ENCODE peak calls at places on chromosomes 7 and 10, in four cellular contexts. One of them, this sample, is unnamed.

GRCh38 chr7:2195403-2196246 is 37.1 kb downstream of the MAD1L1 start:
- DNase-seq in A549: no peak
- DNase-seq in ELF-1: no peak
- DNase-seq in naive thymus-derived CD8-positive, alpha-beta T cell: no peak
- DNase-seq in this sample: no peak

GRCh38 chr10:79381804-79382221 is 34.5 kb downstream of the PPIF start:
- DNase-seq in ELF-1: peak
- DNase-seq in naive thymus-derived CD8-positive, alpha-beta T cell: no peak
- DNase-seq in A549: no peak
- DNase-seq in this sample: peak

GRCh38 chr7:94297397-94297838 is 97.3 kb upstream of the COL1A2 start:
- DNase-seq in naive thymus-derived CD8-positive, alpha-beta T cell: no peak
- DNase-seq in ELF-1: no peak
- DNase-seq in A549: no peak
- DNase-seq in this sample: peak

GRCh38 chr10:90787906-90788491 is 69.8 kb downstream of the HTR7 start:
- DNase-seq in A549: peak
- DNase-seq in naive thymus-derived CD8-positive, alpha-beta T cell: peak
- DNase-seq in ELF-1: peak
- DNase-seq in this sample: no peak

GRCh38 chr7:22900784-22901183 is 78.1 kb upstream of the TOMM7 start:
- DNase-seq in ELF-1: no peak
- DNase-seq in naive thymus-derived CD8-positive, alpha-beta T cell: no peak
- DNase-seq in A549: no peak
- DNase-seq in this sample: no peak

GRCh38 chr7:45643630-45644029 is 69.5 kb downstream of the ADCY1 start:
- DNase-seq in ELF-1: no peak
- DNase-seq in naive thymus-derived CD8-positive, alpha-beta T cell: no peak
- DNase-seq in A549: no peak
- DNase-seq in this sample: no peak

GRCh38 chr7:44914992-44915607 is 29.8 kb upstream of the PURB start:
- DNase-seq in ELF-1: no peak
- DNase-seq in A549: no peak
- DNase-seq in naive thymus-derived CD8-positive, alpha-beta T cell: peak
- DNase-seq in this sample: no peak

GRCh38 chr7:1668932-1669485 is 1.1 kb upstream of the ELFN1 start:
- DNase-seq in A549: no peak
- DNase-seq in ELF-1: peak
- DNase-seq in naive thymus-derived CD8-positive, alpha-beta T cell: no peak
- DNase-seq in this sample: no peak

GRCh38 chr7:96591900-96592676 is 117.6 kb downstream of the SEM1 start:
- DNase-seq in naive thymus-derived CD8-positive, alpha-beta T cell: no peak
- DNase-seq in A549: no peak
- DNase-seq in ELF-1: peak
- DNase-seq in this sample: no peak

GRCh38 chr7:99027841-99028240 is 116.1 kb downstream of the SMURF1 start:
- DNase-seq in naive thymus-derived CD8-positive, alpha-beta T cell: no peak
- DNase-seq in A549: no peak
- DNase-seq in ELF-1: no peak
- DNase-seq in this sample: no peak

GRCh38 chr10:77004917-77005564 is 632.6 kb downstream of the KCNMA1 start:
- DNase-seq in A549: peak
- DNase-seq in naive thymus-derived CD8-positive, alpha-beta T cell: no peak
- DNase-seq in ELF-1: peak
- DNase-seq in this sample: peak